ENCODE peak calls at places on chromosomes 2 and 18, in eight cellular contexts. I, F, O, G, X, L, W and V are unnamed samples.

GRCh38 chr2:145638675-145639074 is 1118.8 kb upstream of the ZEB2 start:
- DNase-seq in I (no peak), O (no peak), L (no peak), X (no peak), W (no peak), G (no peak), F (no peak), V (no peak)

GRCh38 chr2:174246944-174247381 is 1.4 kb downstream of the OLA1 start:
- DNase-seq in L (no peak), G (no peak), I (no peak), X (no peak), W (no peak), F (no peak), O (no peak), V (no peak)

GRCh38 chr2:241773511-241774418 is 2.9 kb upstream of the GAL3ST2 start:
- DNase-seq in W (peak; percentile 54), X (peak; percentile 87), F (peak; percentile 13), G (no peak), I (no peak), L (no peak), O (peak; percentile 62), V (no peak)

GRCh38 chr2:182593394-182593707 is 122.7 kb upstream of the DNAJC10 start:
- DNase-seq in I (no peak), W (no peak), X (no peak), L (no peak), G (peak; percentile 46), F (no peak), O (no peak), V (no peak)

GRCh38 chr2:190849774-190850173 is 30.8 kb upstream of the GLS start:
- DNase-seq in O (no peak), W (no peak), I (no peak), F (no peak), L (no peak), X (no peak), G (no peak), V (no peak)

GRCh38 chr2:102137138-102137537 is 5.4 kb upstream of the IL1R1 start:
- DNase-seq in X (no peak), O (no peak), F (no peak), G (no peak), I (no peak), W (no peak), L (no peak), V (no peak)

GRCh38 chr18:28736951-28737350 is 560.0 kb upstream of the CDH2 start:
- DNase-seq in G (no peak), F (no peak), W (no peak), L (no peak), X (no peak), O (no peak), I (no peak), V (no peak)

GRCh38 chr2:218311543-218311884 is 19.2 kb upstream of the TMBIM1 start:
- DNase-seq in F (no peak), I (no peak), G (no peak), X (no peak), W (no peak), O (no peak), L (no peak), V (no peak)

GRCh38 chr18:12254137-12254819 is at the start of gene CIDEA:
- DNase-seq in G (no peak), I (peak; percentile 86), X (no peak), W (no peak), O (no peak), F (no peak), L (no peak), V (no peak)

GRCh38 chr18:577606-578005 is 2.6 kb upstream of the CETN1 start:
- DNase-seq in W (no peak), O (no peak), G (no peak), I (no peak), F (no peak), X (no peak), L (no peak), V (no peak)

GRCh38 chr2:236047886-236048540 is 120.2 kb downstream of the GBX2 start:
- DNase-seq in W (no peak), G (no peak), I (no peak), F (no peak), L (no peak), X (no peak), O (no peak), V (no peak)

GRCh38 chr18:48640566-48641270 is 101.9 kb downstream of the CTIF start:
- DNase-seq in X (no peak), L (no peak), F (no peak), I (no peak), W (no peak), G (no peak), O (no peak), V (no peak)

GRCh38 chr2:27059141-27059820 is 7.8 kb downstream of the AGBL5 start:
- DNase-seq in W (no peak), X (no peak), F (no peak), G (no peak), L (no peak), O (peak; percentile 52), I (no peak), V (no peak)

GRCh38 chr18:80046431-80046830 is 12.2 kb downstream of the RBFA start:
- DNase-seq in F (no peak), I (no peak), W (no peak), L (no peak), O (no peak), X (no peak), G (no peak), V (no peak)

GRCh38 chr18:45059695-45060094 is 379.0 kb downstream of the SETBP1 start:
- DNase-seq in L (no peak), W (no peak), X (no peak), I (no peak), G (peak; percentile 24), F (no peak), O (no peak), V (no peak)

GRCh38 chr2:135615404-135615803 is 84.1 kb downstream of the R3HDM1 start:
- DNase-seq in X (no peak), W (no peak), O (no peak), I (no peak), L (no peak), G (no peak), F (no peak), V (no peak)

GRCh38 chr2:160751021-160751420 is 257.4 kb upstream of the RBMS1 start:
- DNase-seq in G (no peak), W (no peak), O (no peak), L (no peak), X (no peak), I (no peak), F (no peak), V (no peak)

DNA sequence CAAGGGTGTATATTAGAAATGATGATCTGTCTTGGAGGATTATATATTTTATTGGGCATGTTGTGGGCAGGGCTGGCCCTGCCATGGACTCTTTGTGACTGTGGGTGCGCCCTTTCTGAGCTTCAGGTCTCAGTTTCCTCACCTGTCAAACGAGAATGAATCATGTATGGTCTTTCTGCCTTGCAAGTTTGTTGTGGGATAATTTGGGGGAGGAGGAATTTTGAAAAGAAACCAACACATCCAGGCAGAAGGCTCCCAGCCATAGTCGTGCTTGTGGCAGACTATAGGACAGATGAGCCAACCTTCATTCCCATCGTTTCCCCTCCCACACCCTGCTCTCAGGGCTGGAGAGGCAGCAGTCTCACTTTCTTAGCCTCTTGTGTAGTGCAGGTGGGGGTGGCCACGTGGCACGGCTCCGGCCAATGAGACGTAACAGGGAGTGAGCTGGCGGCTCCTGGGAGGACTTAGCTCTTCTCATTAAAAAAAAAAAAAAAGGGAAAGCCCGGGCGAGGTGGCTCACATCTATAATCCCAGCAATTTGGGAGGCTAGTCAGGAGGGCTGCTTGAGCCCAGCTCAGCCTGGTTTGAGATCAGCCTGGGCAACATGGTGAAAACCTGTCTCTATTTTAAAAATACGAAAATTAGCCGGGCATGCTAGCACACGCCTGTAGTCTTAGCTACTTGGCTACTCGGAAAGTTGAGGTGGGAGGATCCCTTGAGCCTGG is 63.1 kb downstream of the RHOB start:
- DNase-seq in G (no peak), W (no peak), L (no peak), F (peak; percentile 88), I (peak; percentile 87), X (peak; percentile 61), O (peak; percentile 66), V (no peak)
- H3K4me3 ChIP-seq in G (no peak overlapping the region), W (no peak overlapping the region), L (no peak overlapping the region), F (no peak overlapping the region), I (no peak overlapping the region), X (no peak overlapping the region), O (no peak overlapping the region), V (no peak overlapping the region)

GRCh38 chr2:176157499-176158305 is 595 bp downstream of the HOXD3 start:
- DNase-seq in G (no peak), F (no peak), X (peak; percentile 59), W (no peak), O (no peak), L (no peak), I (peak; percentile 82), V (no peak)

GRCh38 chr2:176156959-176157498 is at the start of gene HOXD3:
- DNase-seq in F (no peak), O (no peak), X (no peak), L (no peak), W (peak; percentile 44), G (no peak), I (no peak), V (no peak)

GRCh38 chr2:176154853-176155252 is 2.3 kb upstream of the HOXD3 start:
- DNase-seq in O (no peak), X (no peak), G (no peak), L (no peak), I (no peak), W (no peak), F (no peak), V (no peak)

GRCh38 chr2:176155341-176156044 is 1.6 kb upstream of the HOXD3 start:
- DNase-seq in I (no peak), X (no peak), W (peak; percentile 25), G (no peak), O (no peak), L (no peak), F (no peak), V (no peak)

GRCh38 chr2:176156301-176156958 is 677 bp upstream of the HOXD3 start:
- DNase-seq in O (no peak), I (no peak), L (no peak), X (no peak), G (no peak), F (no peak), W (peak; percentile 49), V (no peak)
- H3K27me3 ChIP-seq in O (peaks cover 55% of the 10 kb centered on the region), I (peaks cover 100% of the 10 kb centered on the region), L (peaks cover 2% of the 10 kb centered on the region), X (peaks cover 75% of the 10 kb centered on the region), G (peaks cover 92% of the 10 kb centered on the region), F (peaks cover 4% of the 10 kb centered on the region), W (peaks cover 19% of the 10 kb centered on the region), V (peaks cover 54% of the 10 kb centered on the region)

GRCh38 chr2:36577884-36578283 is 20.1 kb downstream of the FEZ2 start:
- DNase-seq in G (no peak), X (no peak), L (no peak), O (no peak), I (no peak), F (no peak), W (no peak), V (no peak)
- H3K4me3 ChIP-seq in G (no peak overlapping the region), X (no peak overlapping the region), L (no peak overlapping the region), O (no peak overlapping the region), I (no peak overlapping the region), F (no peak overlapping the region), W (no peak overlapping the region), V (no peak overlapping the region)

DNA sequence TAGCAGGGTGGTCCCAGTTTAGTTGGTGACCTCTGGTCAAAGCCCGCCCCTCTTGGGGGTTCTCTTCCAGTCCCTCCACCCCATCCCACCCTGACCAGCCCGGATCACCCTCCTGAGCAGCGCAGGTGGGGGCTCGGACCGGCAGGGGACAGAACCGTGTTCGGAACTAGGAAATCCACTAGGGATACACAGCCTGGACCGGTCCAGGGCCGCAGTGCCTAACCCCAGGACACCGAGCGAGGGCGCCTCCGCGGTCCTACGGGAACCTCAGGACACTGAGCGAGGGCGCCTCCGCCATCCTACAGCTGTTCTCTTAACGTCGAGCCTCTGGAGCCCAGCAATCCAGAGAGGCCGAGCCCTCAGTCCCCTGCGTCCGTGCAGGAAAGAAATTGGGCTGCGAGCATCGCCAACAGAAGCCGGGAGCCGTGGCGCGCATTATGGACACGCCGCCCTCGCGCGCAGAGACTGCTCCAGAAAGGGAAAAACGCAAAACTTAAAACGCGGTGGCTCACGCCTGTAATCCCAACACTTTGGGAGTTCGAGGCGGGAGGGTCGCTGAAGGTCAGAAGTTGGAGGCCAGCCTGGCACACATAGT is 8.5 kb downstream of the RAX start:
- DNase-seq in I (peak; percentile 68), X (no peak), L (no peak), O (no peak), W (no peak), F (no peak), G (no peak), V (no peak)
- H3K27me3 ChIP-seq in I (peaks cover 97% of the 10 kb centered on the region), X (peaks cover 73% of the 10 kb centered on the region), L (peaks cover 9% of the 10 kb centered on the region), O (peaks cover 37% of the 10 kb centered on the region), W (no peaks in the 10 kb centered on the region), F (no peaks in the 10 kb centered on the region), G (peaks cover 71% of the 10 kb centered on the region), V (peaks cover 34% of the 10 kb centered on the region)